ENCODE peak calls at places on chromosomes 13 and 19, in eight cellular contexts. C, G, Y, M, Q, I, W and P are unnamed samples.

GRCh38 chr13:27313742-27314141 is 43.1 kb downstream of the RASL11A start:
- DNase-seq in C (no peak), G (no peak), Y (peak), M (no peak), Q (no peak), I (no peak), W (no peak), P (no peak)

GRCh38 chr13:46211116-46211515 is 612 bp upstream of the LRRC63 start:
- DNase-seq in C (no peak), G (no peak), Y (no peak), M (no peak), Q (no peak), I (no peak), W (no peak), P (peak)

GRCh38 chr13:106533940-106534843 is 1.3 kb downstream of the EFNB2 start:
- DNase-seq in C (peak), G (peak), Y (peak), M (peak), Q (no peak), I (peak), W (peak), P (peak)

GRCh38 chr19:13051581-13052165 is 51.0 kb downstream of the LYL1 start:
- DNase-seq in C (no peak), G (no peak), Y (peak), M (no peak), Q (no peak), I (peak), W (peak), P (peak)

GRCh38 chr13:56706485-56706884 is 434.2 kb upstream of the PRR20A start:
- DNase-seq in C (no peak), G (no peak), Y (no peak), M (no peak), Q (no peak), I (no peak), W (no peak), P (no peak)

GRCh38 chr19:29855771-29856510 is 44.1 kb downstream of the CCNE1 start:
- DNase-seq in C (no peak), G (peak), Y (no peak), M (no peak), Q (no peak), I (no peak), W (no peak), P (no peak)

GRCh38 chr19:10815007-10815531 is 20.9 kb downstream of the TMED1 start:
- DNase-seq in C (no peak), G (no peak), Y (no peak), M (no peak), Q (no peak), I (no peak), W (no peak), P (no peak)

GRCh38 chr19:56477429-56478338 is 539 bp upstream of the ZNF667 start:
- DNase-seq in C (peak), G (peak), Y (peak), M (peak), Q (peak), I (peak), W (peak), P (peak)

GRCh38 chr13:96091164-96091931 is 1.4 kb downstream of the HS6ST3 start:
- DNase-seq in C (no peak), G (no peak), Y (no peak), M (peak), Q (no peak), I (peak), W (peak), P (peak)

GRCh38 chr19:46718934-46719551 is 2.1 kb upstream of the PRKD2 start:
- DNase-seq in C (no peak), G (no peak), Y (no peak), M (no peak), Q (no peak), I (no peak), W (no peak), P (no peak)

GRCh38 chr19:32857584-32857983 is 12.0 kb downstream of the SLC7A9 start:
- DNase-seq in C (no peak), G (no peak), Y (no peak), M (no peak), Q (no peak), I (no peak), W (no peak), P (no peak)

GRCh38 chr19:4108767-4109625 is 14.9 kb downstream of the MAP2K2 start:
- DNase-seq in C (no peak), G (no peak), Y (no peak), M (no peak), Q (no peak), I (no peak), W (no peak), P (no peak)

GRCh38 chr19:7953060-7953459 is 9.6 kb upstream of the TIMM44 start:
- DNase-seq in C (peak), G (peak), Y (peak), M (peak), Q (no peak), I (no peak), W (no peak), P (no peak)

GRCh38 chr19:49677901-49678674 is 1.0 kb downstream of the PRMT1 start:
- DNase-seq in C (peak), G (peak), Y (peak), M (peak), Q (no peak), I (peak), W (peak), P (peak)

GRCh38 chr19:1173160-1173844 is 766 bp downstream of the SBNO2 start:
- DNase-seq in C (no peak), G (no peak), Y (no peak), M (no peak), Q (no peak), I (peak), W (peak), P (no peak)

GRCh38 chr19:44747739-44748425 is 626 bp upstream of the BCL3 start:
- DNase-seq in C (no peak), G (no peak), Y (peak), M (peak), Q (no peak), I (peak), W (peak), P (peak)

GRCh38 chr19:6429419-6430221 is 3.9 kb downstream of the SLC25A41 start:
- DNase-seq in C (no peak), G (no peak), Y (no peak), M (no peak), Q (no peak), I (no peak), W (no peak), P (no peak)

GRCh38 chr13:57437587-57437986 is 194.0 kb upstream of the PCDH17 start:
- DNase-seq in C (no peak), G (no peak), Y (no peak), M (no peak), Q (no peak), I (no peak), W (no peak), P (no peak)

GRCh38 chr13:52128714-52129700 is at the start of gene NEK5:
- DNase-seq in C (peak), G (peak), Y (peak), M (peak), Q (no peak), I (peak), W (peak), P (peak)

GRCh38 chr13:58437436-58437835 is 805.9 kb downstream of the PCDH17 start:
- DNase-seq in C (no peak), G (no peak), Y (no peak), M (no peak), Q (no peak), I (no peak), W (no peak), P (no peak)

GRCh38 chr19:7883796-7884570 is 4.3 kb upstream of the LRRC8E start:
- DNase-seq in C (peak), G (no peak), Y (peak), M (no peak), Q (peak), I (no peak), W (no peak), P (no peak)

GRCh38 chr19:47035127-47035494 is 13.3 kb downstream of the TMEM160 start:
- DNase-seq in C (peak), G (no peak), Y (no peak), M (no peak), Q (no peak), I (no peak), W (peak), P (no peak)

GRCh38 chr19:2055871-2056809 is 5.1 kb upstream of the MKNK2 start:
- DNase-seq in C (peak), G (peak), Y (peak), M (peak), Q (peak), I (no peak), W (no peak), P (peak)

GRCh38 chr19:56942749-56943148 is 102.2 kb upstream of the PEG3 start:
- DNase-seq in C (no peak), G (no peak), Y (no peak), M (peak), Q (no peak), I (peak), W (peak), P (no peak)

GRCh38 chr13:20461481-20461859 is 64.2 kb downstream of the CRYL1 start:
- DNase-seq in C (peak), G (no peak), Y (peak), M (no peak), Q (no peak), I (no peak), W (no peak), P (peak)

GRCh38 chr13:69291292-69291906 is 816.2 kb upstream of the ATXN8OS start:
- DNase-seq in C (no peak), G (no peak), Y (no peak), M (no peak), Q (no peak), I (no peak), W (peak), P (no peak)

GRCh38 chr13:104460553-104460952 is 1394.3 kb upstream of the SLC10A2 start:
- DNase-seq in C (peak), G (no peak), Y (no peak), M (no peak), Q (no peak), I (no peak), W (no peak), P (peak)

GRCh38 chr13:102657630-102658029 is 37.2 kb downstream of the METTL21C start:
- DNase-seq in C (peak), G (no peak), Y (no peak), M (no peak), Q (no peak), I (no peak), W (no peak), P (no peak)

GRCh38 chr13:99572131-99572530 is 70.9 kb downstream of the TM9SF2 start:
- DNase-seq in C (peak), G (no peak), Y (peak), M (peak), Q (peak), I (no peak), W (no peak), P (no peak)

GRCh38 chr13:38636106-38636505 is 50.8 kb upstream of the FREM2 start:
- DNase-seq in C (no peak), G (no peak), Y (no peak), M (no peak), Q (no peak), I (no peak), W (no peak), P (no peak)

GRCh38 chr13:23440821-23441608 is 7.5 kb upstream of the SACS start:
- DNase-seq in C (no peak), G (no peak), Y (peak), M (no peak), Q (no peak), I (no peak), W (no peak), P (no peak)

GRCh38 chr19:45560686-45561085 is 23.9 kb downstream of the OPA3 start:
- DNase-seq in C (no peak), G (no peak), Y (no peak), M (no peak), Q (no peak), I (peak), W (no peak), P (no peak)

GRCh38 chr13:109819851-109820250 is 33.5 kb upstream of the IRS2 start:
- DNase-seq in C (no peak), G (no peak), Y (no peak), M (no peak), Q (no peak), I (no peak), W (no peak), P (no peak)